ENCODE peak calls at places on chromosomes 3 and 15, in six cellular contexts. X, O, N, J, B and S are unnamed samples.

GRCh38 chr3:107629556-107629955 is 106.8 kb downstream of the BBX start:
- DNase-seq in B (no peak), N (no peak), X (peak), J (no peak), O (no peak), S (no peak)

GRCh38 chr3:61903074-61903473 is 341.7 kb downstream of the PTPRG start:
- DNase-seq in N (no peak), B (no peak), O (no peak), X (no peak), J (no peak), S (no peak)

GRCh38 chr3:88369767-88370166 is 220.0 kb downstream of the C3orf38 start:
- DNase-seq in X (no peak), O (no peak), B (no peak), J (no peak), N (no peak), S (no peak)

GRCh38 chr3:45199837-45200648 is 26.0 kb downstream of the TMEM158 start:
- DNase-seq in J (no peak), O (no peak), N (peak), X (peak), B (no peak), S (peak)

GRCh38 chr15:92011611-92012367 is 158.3 kb downstream of the SLCO3A1 start:
- DNase-seq in X (no peak), J (no peak), N (no peak), B (no peak), O (peak), S (no peak)

GRCh38 chr3:171704814-171705213 is 105.5 kb downstream of the PLD1 start:
- DNase-seq in X (no peak), B (no peak), N (peak), O (no peak), J (no peak), S (no peak)

GRCh38 chr3:71060536-71060935 is 523.0 kb downstream of the FOXP1 start:
- DNase-seq in B (no peak), O (no peak), N (no peak), J (no peak), X (no peak), S (no peak)

GRCh38 chr15:50149090-50149489 is 30.1 kb upstream of the ATP8B4 start:
- DNase-seq in J (no peak), B (no peak), O (peak), X (no peak), N (no peak), S (no peak)

GRCh38 chr15:26001201-26001600 is 138.1 kb upstream of the ATP10A start:
- DNase-seq in O (no peak), N (no peak), X (no peak), J (no peak), B (no peak), S (no peak)

GRCh38 chr15:48703544-48703943 is 58.0 kb upstream of the FBN1 start:
- DNase-seq in O (no peak), X (no peak), B (no peak), N (no peak), J (no peak), S (no peak)

GRCh38 chr3:106380232-106380631 is 511.4 kb upstream of the CBLB start:
- DNase-seq in N (no peak), O (no peak), B (no peak), X (no peak), J (no peak), S (no peak)

GRCh38 chr15:40104865-40105516 is 3.7 kb downstream of the BMF start:
- DNase-seq in O (peak), X (no peak), N (peak), J (peak), B (peak), S (peak)

GRCh38 chr3:197022405-197023231 is 7.0 kb downstream of the MELTF start:
- DNase-seq in J (no peak), B (no peak), O (no peak), N (no peak), X (no peak), S (no peak)

GRCh38 chr15:76753771-76754170 is 151.4 kb downstream of the SCAPER start:
- DNase-seq in J (no peak), N (no peak), B (no peak), O (no peak), X (no peak), S (no peak)

GRCh38 chr3:165464736-165465135 is 268.6 kb upstream of the SLITRK3 start:
- DNase-seq in X (peak), J (no peak), N (no peak), O (no peak), B (no peak), S (no peak)